ENCODE peak calls at places on chromosomes 3 and 15, in seven cellular contexts. M is stomach, T is transverse colon, O is fibroblast of villous mesenchyme, V is A549, Q is astrocyte, U is fibroblast of pulmonary artery. D is an unnamed sample.

GRCh38 chr3:197366301-197367044 is 68.1 kb upstream of the DLG1 start:
- DNase-seq in V (no peak), M (no peak), O (no peak), U (no peak), T (no peak), Q (peak), D (peak)

GRCh38 chr3:13484861-13485590 is 4.9 kb downstream of the HDAC11 start:
- DNase-seq in O (peak), Q (peak), U (peak), V (peak), M (peak), T (peak), D (peak)

GRCh38 chr15:48946088-48946839 is 17.5 kb downstream of the SHC4 start:
- DNase-seq in T (no peak), V (peak), Q (peak), O (peak), U (peak), M (no peak), D (peak)

GRCh38 chr3:131688370-131688769 is 185.6 kb upstream of the MRPL3 start:
- DNase-seq in Q (peak), V (no peak), U (no peak), O (no peak), T (no peak), M (no peak), D (peak)

GRCh38 chr15:58870451-58870850 is 63.0 kb downstream of the SLTM start:
- DNase-seq in Q (no peak), V (no peak), M (no peak), O (peak), T (no peak), U (peak), D (peak)

GRCh38 chr15:29120593-29121368 is 148.8 kb downstream of the NSMCE3 start:
- DNase-seq in Q (no peak), M (no peak), O (no peak), U (no peak), V (no peak), T (no peak), D (no peak)

GRCh38 chr15:100572362-100572983 is 29.5 kb downstream of the LINS1 start:
- DNase-seq in M (no peak), T (no peak), O (peak), Q (no peak), V (no peak), U (peak), D (peak)

GRCh38 chr3:4943553-4943952 is 35.7 kb upstream of the BHLHE40 start:
- DNase-seq in O (no peak), U (no peak), M (no peak), Q (no peak), V (peak), T (no peak), D (no peak)

GRCh38 chr15:70486451-70487379 is 276.6 kb downstream of the UACA start:
- DNase-seq in T (no peak), Q (peak), M (no peak), O (peak), V (no peak), U (peak), D (peak)

GRCh38 chr3:197419696-197420095 is 121.3 kb upstream of the DLG1 start:
- DNase-seq in T (no peak), O (no peak), V (no peak), Q (no peak), U (no peak), M (no peak), D (no peak)

GRCh38 chr3:32508731-32509130 is 6.1 kb upstream of the CMTM6 start:
- DNase-seq in M (no peak), V (no peak), T (peak), Q (no peak), O (peak), U (peak), D (peak)

GRCh38 chr3:102474207-102474606 is 39.4 kb downstream of the ZPLD1 start:
- DNase-seq in Q (no peak), V (no peak), U (no peak), M (no peak), O (no peak), T (no peak), D (no peak)

GRCh38 chr3:102471491-102471890 is 36.7 kb downstream of the ZPLD1 start:
- DNase-seq in V (no peak), U (no peak), T (no peak), Q (no peak), M (no peak), O (no peak), D (no peak)

GRCh38 chr3:102473648-102474047 is 38.8 kb downstream of the ZPLD1 start:
- DNase-seq in O (no peak), M (no peak), V (no peak), U (no peak), T (no peak), Q (no peak), D (no peak)

GRCh38 chr3:102466001-102466400 is 31.2 kb downstream of the ZPLD1 start:
- DNase-seq in V (no peak), M (no peak), U (no peak), Q (no peak), T (no peak), O (no peak), D (no peak)

GRCh38 chr3:102471001-102471400 is 36.2 kb downstream of the ZPLD1 start:
- DNase-seq in O (no peak), U (no peak), V (no peak), M (no peak), Q (no peak), T (no peak), D (no peak)
- TF ChIP-seq CTCF in O (peak), U (peak), V (no peak), M (no peak), Q (no peak), T (no peak), D (no peak)

DNA sequence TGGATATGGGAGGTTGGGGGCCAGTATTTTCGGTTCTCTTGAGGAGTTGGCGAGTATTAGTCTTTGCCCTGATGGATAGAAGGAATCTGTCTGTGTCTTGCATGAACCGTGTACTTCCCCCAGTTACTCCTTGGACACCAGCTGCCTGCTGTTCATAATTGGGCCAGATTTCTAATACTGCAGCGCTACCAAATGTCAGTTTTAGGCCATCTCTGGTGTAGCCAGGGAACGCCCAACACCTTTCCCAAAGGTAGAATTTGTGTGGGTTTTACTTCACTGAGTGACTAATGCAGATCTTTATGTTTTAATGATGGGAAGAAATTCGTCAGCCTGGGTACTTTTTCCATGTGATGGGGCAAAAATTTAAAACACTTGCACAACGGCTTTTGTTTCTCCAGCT is 18.4 kb downstream of the FLNB start:
- DNase-seq in Q (no peak), V (no peak), M (no peak), U (no peak), O (no peak), T (no peak), D (no peak)
- H3K4me3 ChIP-seq in Q (no peak), V (no peak), M (no peak), U (no peak), O (no peak), T (no peak), D (no peak)

GRCh38 chr3:36428444-36428843 is 48.1 kb downstream of the STAC start:
- DNase-seq in Q (no peak), O (no peak), U (no peak), M (no peak), T (no peak), V (no peak), D (no peak)

GRCh38 chr3:36434682-36435426 is 54.5 kb downstream of the STAC start:
- DNase-seq in T (no peak), Q (peak), M (no peak), O (peak), U (peak), V (no peak), D (peak)

DNA sequence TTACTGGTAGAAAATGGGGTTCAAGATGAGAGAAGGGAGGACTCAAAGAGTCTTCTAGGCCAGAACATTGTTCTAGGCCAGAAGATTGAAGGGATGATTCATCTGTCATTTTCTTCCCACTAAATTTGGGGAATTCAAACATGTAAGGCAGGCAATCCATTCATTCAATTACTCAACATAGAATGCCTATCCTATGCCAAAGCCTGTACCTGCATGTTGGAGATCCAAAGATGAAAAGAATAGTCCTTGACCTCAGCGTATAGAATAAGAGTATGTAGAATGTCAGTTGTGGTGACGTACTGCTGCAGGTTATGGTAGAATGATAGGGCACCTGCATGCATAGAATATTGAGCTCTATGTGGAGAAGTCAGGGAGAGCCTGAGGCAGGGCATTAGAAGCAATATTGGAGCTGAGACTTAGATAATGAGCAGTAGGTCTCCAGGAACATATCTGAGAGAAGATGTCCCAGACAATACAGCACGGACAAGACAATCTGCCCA is 49.7 kb downstream of the STAC start:
- DNase-seq in U (no peak), T (no peak), O (no peak), Q (no peak), M (no peak), V (no peak), D (no peak)
- TF ChIP-seq CTCF in U (no peak), T (no peak), O (no peak), Q (no peak), M (no peak), V (no peak), D (no peak)

DNA sequence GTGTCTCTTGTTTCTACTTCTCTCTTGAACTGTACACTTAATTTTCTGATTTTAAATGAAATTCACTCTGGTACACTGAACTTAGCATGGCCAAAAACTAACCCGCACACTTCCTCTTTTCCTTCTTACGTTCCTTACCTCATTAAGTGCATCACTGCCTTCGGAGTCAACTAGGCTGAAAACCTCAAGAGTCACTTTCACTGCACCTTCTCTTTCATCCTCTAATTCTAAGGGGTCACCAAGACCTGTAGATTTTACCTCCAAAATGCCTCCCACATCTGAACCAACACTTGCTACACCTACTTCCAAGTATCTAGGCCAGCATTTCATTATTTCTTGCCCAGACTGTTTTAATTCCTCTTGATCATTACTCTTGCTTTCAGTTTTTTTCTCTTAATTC is 6.6 kb downstream of the CBLB start:
- DNase-seq in U (no peak), T (no peak), Q (no peak), M (no peak), V (no peak), O (no peak), D (no peak)
- H3K4me3 ChIP-seq in U (no peak), T (no peak), Q (no peak), M (no peak), V (no peak), O (no peak), D (no peak)